ENCODE peak calls at places on chromosomes 2 and 18, in nine cellular contexts. One of them, this sample, is unnamed. For H3K4me1, the result is how much of the 10 kb centered on the place peaks cover.

GRCh38 chr2:163723881-163724280 is 11.9 kb downstream of the FIGN start:
- DNase-seq in K562: no peak
- DNase-seq in A549: no peak
- DNase-seq in transverse colon: no peak
- DNase-seq in H1: no peak
- DNase-seq in sigmoid colon: no peak
- DNase-seq in tibial nerve: no peak
- DNase-seq in ovary: no peak
- DNase-seq in esophagus muscularis mucosa: no peak
- DNase-seq in this sample: no peak

GRCh38 chr2:143282684-143283083 is 153.5 kb downstream of the ARHGAP15 start:
- DNase-seq in K562: peak
- DNase-seq in A549: no peak
- DNase-seq in transverse colon: no peak
- DNase-seq in H1: no peak
- DNase-seq in sigmoid colon: no peak
- DNase-seq in tibial nerve: no peak
- DNase-seq in ovary: no peak
- DNase-seq in esophagus muscularis mucosa: no peak
- DNase-seq in this sample: no peak

GRCh38 chr2:219570924-219571310 is 422 bp downstream of the OBSL1 start:
- DNase-seq in K562: no peak
- DNase-seq in A549: no peak
- DNase-seq in transverse colon: no peak
- DNase-seq in H1: no peak
- DNase-seq in sigmoid colon: no peak
- DNase-seq in tibial nerve: no peak
- DNase-seq in ovary: peak
- DNase-seq in esophagus muscularis mucosa: no peak
- DNase-seq in this sample: peak

GRCh38 chr2:112812318-112813042 is 24.1 kb downstream of the IL1B start:
- DNase-seq in K562: peak
- DNase-seq in A549: no peak
- DNase-seq in transverse colon: no peak
- DNase-seq in H1: no peak
- DNase-seq in sigmoid colon: no peak
- DNase-seq in tibial nerve: no peak
- DNase-seq in ovary: no peak
- DNase-seq in esophagus muscularis mucosa: no peak
- DNase-seq in this sample: no peak

GRCh38 chr2:233007739-233008138 is 5.3 kb downstream of the NGEF start:
- DNase-seq in K562: no peak
- DNase-seq in A549: no peak
- DNase-seq in transverse colon: no peak
- DNase-seq in H1: no peak
- DNase-seq in sigmoid colon: no peak
- DNase-seq in tibial nerve: no peak
- DNase-seq in ovary: no peak
- DNase-seq in esophagus muscularis mucosa: no peak
- DNase-seq in this sample: no peak

GRCh38 chr2:112714836-112715631 is 5.8 kb upstream of the NT5DC4 start:
- DNase-seq in K562: no peak
- DNase-seq in A549: peak
- DNase-seq in transverse colon: no peak
- DNase-seq in H1: no peak
- DNase-seq in sigmoid colon: no peak
- DNase-seq in tibial nerve: no peak
- DNase-seq in ovary: no peak
- DNase-seq in esophagus muscularis mucosa: no peak
- DNase-seq in this sample: no peak

GRCh38 chr18:62904396-62905285 is 189.3 kb downstream of the PHLPP1 start:
- DNase-seq in K562: no peak
- DNase-seq in A549: no peak
- DNase-seq in transverse colon: no peak
- DNase-seq in H1: no peak
- DNase-seq in sigmoid colon: no peak
- DNase-seq in tibial nerve: no peak
- DNase-seq in ovary: no peak
- DNase-seq in esophagus muscularis mucosa: no peak
- DNase-seq in this sample: no peak

GRCh38 chr2:136151021-136151971 is 33.3 kb upstream of the CXCR4 start:
- DNase-seq in K562: no peak
- DNase-seq in A549: no peak
- DNase-seq in transverse colon: no peak
- DNase-seq in H1: no peak
- DNase-seq in sigmoid colon: no peak
- DNase-seq in tibial nerve: no peak
- DNase-seq in ovary: no peak
- DNase-seq in esophagus muscularis mucosa: no peak
- DNase-seq in this sample: no peak

GRCh38 chr18:51110073-51110797 is 80.2 kb downstream of the SMAD4 start:
- DNase-seq in K562: peak
- DNase-seq in A549: peak
- DNase-seq in transverse colon: peak
- DNase-seq in H1: no peak
- DNase-seq in sigmoid colon: peak
- DNase-seq in tibial nerve: peak
- DNase-seq in ovary: peak
- DNase-seq in esophagus muscularis mucosa: no peak
- DNase-seq in this sample: peak

GRCh38 chr2:44970846-44971450 is 29.4 kb downstream of the SIX3 start:
- DNase-seq in K562: no peak
- DNase-seq in A549: no peak
- DNase-seq in transverse colon: no peak
- DNase-seq in H1: no peak
- DNase-seq in sigmoid colon: no peak
- DNase-seq in tibial nerve: no peak
- DNase-seq in ovary: no peak
- DNase-seq in esophagus muscularis mucosa: no peak
- DNase-seq in this sample: no peak

GRCh38 chr18:62196978-62197377 is 9.9 kb downstream of the RELCH start:
- DNase-seq in K562: no peak
- DNase-seq in A549: no peak
- DNase-seq in transverse colon: no peak
- DNase-seq in H1: no peak
- DNase-seq in sigmoid colon: no peak
- DNase-seq in tibial nerve: no peak
- DNase-seq in ovary: no peak
- DNase-seq in esophagus muscularis mucosa: no peak
- DNase-seq in this sample: no peak

GRCh38 chr2:202172439-202173191 is 65.8 kb downstream of the SUMO1 start:
- DNase-seq in K562: no peak
- DNase-seq in A549: no peak
- DNase-seq in transverse colon: no peak
- DNase-seq in H1: no peak
- DNase-seq in sigmoid colon: no peak
- DNase-seq in tibial nerve: no peak
- DNase-seq in ovary: peak
- DNase-seq in esophagus muscularis mucosa: no peak
- DNase-seq in this sample: no peak

GRCh38 chr18:31685097-31686082 is 1.0 kb upstream of the B4GALT6 start:
- DNase-seq in K562: peak
- DNase-seq in A549: peak
- DNase-seq in transverse colon: peak
- DNase-seq in H1: peak
- DNase-seq in sigmoid colon: peak
- DNase-seq in tibial nerve: no peak
- DNase-seq in ovary: peak
- DNase-seq in esophagus muscularis mucosa: no peak
- DNase-seq in this sample: peak
- TF ChIP-seq POLR2A in K562: no peak
- TF ChIP-seq POLR2A in A549: peak
- TF ChIP-seq POLR2A in transverse colon: peak
- TF ChIP-seq POLR2A in H1: peak
- TF ChIP-seq POLR2A in sigmoid colon: no peak
- TF ChIP-seq POLR2A in tibial nerve: no peak
- TF ChIP-seq POLR2A in ovary: no peak
- TF ChIP-seq POLR2A in esophagus muscularis mucosa: no peak
- TF ChIP-seq POLR2A in this sample: no peak

GRCh38 chr18:76457475-76457874 is 37.6 kb downstream of the ZNF516 start:
- DNase-seq in K562: no peak
- DNase-seq in A549: no peak
- DNase-seq in transverse colon: no peak
- DNase-seq in H1: no peak
- DNase-seq in sigmoid colon: peak
- DNase-seq in tibial nerve: no peak
- DNase-seq in ovary: no peak
- DNase-seq in esophagus muscularis mucosa: no peak
- DNase-seq in this sample: no peak

GRCh38 chr18:76457957-76458356 is 37.1 kb downstream of the ZNF516 start:
- DNase-seq in K562: no peak
- DNase-seq in A549: no peak
- DNase-seq in transverse colon: no peak
- DNase-seq in H1: no peak
- DNase-seq in sigmoid colon: peak
- DNase-seq in tibial nerve: no peak
- DNase-seq in ovary: no peak
- DNase-seq in esophagus muscularis mucosa: no peak
- DNase-seq in this sample: no peak

GRCh38 chr18:76456018-76456750 is 38.9 kb downstream of the ZNF516 start:
- DNase-seq in K562: no peak
- DNase-seq in A549: no peak
- DNase-seq in transverse colon: no peak
- DNase-seq in H1: no peak
- DNase-seq in sigmoid colon: peak
- DNase-seq in tibial nerve: no peak
- DNase-seq in ovary: peak
- DNase-seq in esophagus muscularis mucosa: no peak
- DNase-seq in this sample: no peak

GRCh38 chr18:76455015-76455676 is 39.9 kb downstream of the ZNF516 start:
- DNase-seq in K562: no peak
- DNase-seq in A549: no peak
- DNase-seq in transverse colon: no peak
- DNase-seq in H1: no peak
- DNase-seq in sigmoid colon: peak
- DNase-seq in tibial nerve: no peak
- DNase-seq in ovary: no peak
- DNase-seq in esophagus muscularis mucosa: no peak
- DNase-seq in this sample: peak

DNA sequence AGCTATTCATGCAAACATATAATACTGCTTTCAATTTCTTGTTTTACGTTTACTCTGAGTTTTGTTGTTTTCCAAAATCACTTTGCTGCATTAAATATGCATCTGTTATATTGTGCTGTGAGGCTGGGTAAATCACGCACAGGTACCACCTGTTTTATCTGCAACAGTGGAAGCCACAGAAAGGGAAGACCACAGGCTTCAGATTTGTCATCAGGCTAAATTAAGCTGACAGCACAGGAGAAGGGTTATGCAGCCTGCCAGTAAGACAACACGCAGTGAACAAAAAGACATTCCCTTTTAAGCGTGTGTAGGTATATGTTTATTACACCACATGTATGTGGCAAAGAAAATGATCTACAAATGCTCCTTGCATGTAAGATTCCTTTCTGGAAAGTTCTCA is 38.2 kb downstream of the ZNF516 start:
- DNase-seq in K562: no peak
- DNase-seq in A549: no peak
- DNase-seq in transverse colon: no peak
- DNase-seq in H1: no peak
- DNase-seq in sigmoid colon: peak
- DNase-seq in tibial nerve: no peak
- DNase-seq in ovary: no peak
- DNase-seq in esophagus muscularis mucosa: no peak
- DNase-seq in this sample: no peak
- H3K4me1 ChIP-seq in K562: under half
- H3K4me1 ChIP-seq in A549: under half
- H3K4me1 ChIP-seq in transverse colon: under half
- H3K4me1 ChIP-seq in H1: under half
- H3K4me1 ChIP-seq in sigmoid colon: half or more
- H3K4me1 ChIP-seq in tibial nerve: under half
- H3K4me1 ChIP-seq in ovary: under half
- H3K4me1 ChIP-seq in esophagus muscularis mucosa: half or more
- H3K4me1 ChIP-seq in this sample: under half

GRCh38 chr2:10245021-10245420 is 57.7 kb upstream of the HPCAL1 start:
- DNase-seq in K562: no peak
- DNase-seq in A549: no peak
- DNase-seq in transverse colon: no peak
- DNase-seq in H1: no peak
- DNase-seq in sigmoid colon: peak
- DNase-seq in tibial nerve: no peak
- DNase-seq in ovary: no peak
- DNase-seq in esophagus muscularis mucosa: no peak
- DNase-seq in this sample: no peak

GRCh38 chr2:10243926-10244270 is 58.8 kb upstream of the HPCAL1 start:
- DNase-seq in K562: no peak
- DNase-seq in A549: no peak
- DNase-seq in transverse colon: no peak
- DNase-seq in H1: no peak
- DNase-seq in sigmoid colon: peak
- DNase-seq in tibial nerve: no peak
- DNase-seq in ovary: no peak
- DNase-seq in esophagus muscularis mucosa: no peak
- DNase-seq in this sample: no peak

GRCh38 chr2:10241641-10242430 is 60.9 kb upstream of the HPCAL1 start:
- DNase-seq in K562: no peak
- DNase-seq in A549: no peak
- DNase-seq in transverse colon: no peak
- DNase-seq in H1: no peak
- DNase-seq in sigmoid colon: peak
- DNase-seq in tibial nerve: no peak
- DNase-seq in ovary: no peak
- DNase-seq in esophagus muscularis mucosa: no peak
- DNase-seq in this sample: peak

GRCh38 chr2:10242451-10242850 is 60.3 kb upstream of the HPCAL1 start:
- DNase-seq in K562: no peak
- DNase-seq in A549: no peak
- DNase-seq in transverse colon: no peak
- DNase-seq in H1: no peak
- DNase-seq in sigmoid colon: peak
- DNase-seq in tibial nerve: no peak
- DNase-seq in ovary: no peak
- DNase-seq in esophagus muscularis mucosa: no peak
- DNase-seq in this sample: no peak

GRCh38 chr2:10242998-10243925 is 59.4 kb upstream of the HPCAL1 start:
- DNase-seq in K562: no peak
- DNase-seq in A549: no peak
- DNase-seq in transverse colon: no peak
- DNase-seq in H1: no peak
- DNase-seq in sigmoid colon: peak
- DNase-seq in tibial nerve: no peak
- DNase-seq in ovary: no peak
- DNase-seq in esophagus muscularis mucosa: no peak
- DNase-seq in this sample: no peak
- TF ChIP-seq EP300 in K562: no peak
- TF ChIP-seq EP300 in A549: no peak
- TF ChIP-seq EP300 in transverse colon: no peak
- TF ChIP-seq EP300 in H1: no peak
- TF ChIP-seq EP300 in sigmoid colon: no peak
- TF ChIP-seq EP300 in tibial nerve: no peak
- TF ChIP-seq EP300 in ovary: no peak
- TF ChIP-seq EP300 in esophagus muscularis mucosa: no peak
- TF ChIP-seq EP300 in this sample: no peak

DNA sequence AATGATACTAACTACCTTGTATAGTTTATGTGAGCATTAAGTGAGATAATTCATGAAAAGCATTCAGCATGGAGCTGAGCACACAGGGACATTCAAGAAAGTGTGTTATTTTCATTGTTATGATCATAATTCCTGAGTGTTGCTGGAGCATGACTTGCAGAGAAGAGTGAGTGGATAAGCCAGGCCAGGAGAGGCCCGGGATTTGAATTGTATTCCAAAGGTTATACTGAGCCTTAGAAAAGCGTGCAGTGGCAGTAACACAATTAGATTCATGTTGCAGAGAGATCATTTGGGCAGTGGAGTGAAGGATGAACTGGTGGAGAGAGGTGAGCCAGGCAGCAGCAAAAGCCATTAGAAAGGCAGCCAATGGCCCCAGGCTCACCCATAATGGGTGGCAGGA is 142.9 kb upstream of the SH3BP4 start:
- DNase-seq in K562: no peak
- DNase-seq in A549: no peak
- DNase-seq in transverse colon: no peak
- DNase-seq in H1: no peak
- DNase-seq in sigmoid colon: no peak
- DNase-seq in tibial nerve: no peak
- DNase-seq in ovary: no peak
- DNase-seq in esophagus muscularis mucosa: no peak
- DNase-seq in this sample: no peak
- TF ChIP-seq POLR2A in K562: no peak
- TF ChIP-seq POLR2A in A549: no peak
- TF ChIP-seq POLR2A in transverse colon: no peak
- TF ChIP-seq POLR2A in H1: no peak
- TF ChIP-seq POLR2A in sigmoid colon: no peak
- TF ChIP-seq POLR2A in tibial nerve: no peak
- TF ChIP-seq POLR2A in ovary: no peak
- TF ChIP-seq POLR2A in esophagus muscularis mucosa: no peak
- TF ChIP-seq POLR2A in this sample: no peak

This sample was measured in upper lobe of left lung.